ENCODE peak calls at places on chromosomes 16 and 17, in seven cellular contexts. G is esophagus squamous epithelium, N is keratinocyte, C is fibroblast of pulmonary artery, P is left ventricle myocardium inferior, T is uterus, Z is neural progenitor cell. V is an unnamed sample.

GRCh38 chr17:42873321-42873720 is 22.3 kb downstream of the AOC3 start:
- DNase-seq in P (no peak), T (no peak), C (no peak), N (no peak), Z (peak), G (no peak), V (no peak)

GRCh38 chr17:3961564-3962047 is 2.6 kb downstream of the ATP2A3 start:
- DNase-seq in Z (no peak), N (no peak), G (peak), P (no peak), C (no peak), T (no peak), V (no peak)

GRCh38 chr16:81571175-81571574 is 126.6 kb downstream of the CMIP start:
- DNase-seq in Z (no peak), C (no peak), T (no peak), N (no peak), P (no peak), G (no peak), V (no peak)

GRCh38 chr17:77783991-77784820 is 174.3 kb upstream of the TNRC6C start:
- DNase-seq in G (no peak), Z (no peak), P (no peak), T (no peak), C (no peak), N (no peak), V (peak)

GRCh38 chr16:51898872-51899271 is 648.1 kb downstream of the TOX3 start:
- DNase-seq in G (no peak), C (peak), P (no peak), Z (no peak), T (no peak), N (no peak), V (no peak)

GRCh38 chr17:82000803-82001649 is 21.7 kb downstream of the CENPX start:
- DNase-seq in G (no peak), P (no peak), N (no peak), C (no peak), Z (no peak), T (no peak), V (no peak)

GRCh38 chr17:37312137-37312923 is 63.5 kb upstream of the C17orf78 start:
- DNase-seq in N (no peak), C (no peak), Z (no peak), T (no peak), P (no peak), G (no peak), V (no peak)

GRCh38 chr17:58084317-58084981 is 1.2 kb downstream of the DYNLL2 start:
- DNase-seq in N (no peak), G (no peak), Z (peak), P (peak), C (peak), T (peak), V (peak)

GRCh38 chr17:2865228-2865627 is 69.0 kb downstream of the RAP1GAP2 start:
- DNase-seq in G (no peak), Z (no peak), N (no peak), T (no peak), P (no peak), C (no peak), V (no peak)

GRCh38 chr16:12784076-12784475 is 19.6 kb downstream of the CPPED1 start:
- DNase-seq in P (no peak), Z (no peak), C (peak), G (no peak), T (no peak), N (no peak), V (no peak)

GRCh38 chr17:37527249-37527851 is 37.7 kb downstream of the DUSP14 start:
- DNase-seq in Z (peak), P (no peak), N (no peak), C (peak), G (no peak), T (no peak), V (peak)

GRCh38 chr16:11326084-11326736 is 19.0 kb upstream of the RMI2 start:
- DNase-seq in Z (no peak), T (no peak), G (no peak), N (no peak), P (no peak), C (no peak), V (no peak)

GRCh38 chr16:56477096-56477878 is 25.9 kb downstream of the OGFOD1 start:
- DNase-seq in T (no peak), G (no peak), Z (no peak), P (no peak), N (no peak), C (peak), V (no peak)

GRCh38 chr17:41322264-41322902 is 6.9 kb upstream of the KRTAP17-1 start:
- DNase-seq in Z (peak), P (no peak), G (no peak), N (no peak), C (peak), T (no peak), V (peak)

GRCh38 chr16:54649846-54650245 is 280.8 kb upstream of the IRX5 start:
- DNase-seq in P (no peak), C (no peak), N (no peak), T (no peak), G (no peak), Z (no peak), V (no peak)

GRCh38 chr16:86631441-86631840 is 53.1 kb downstream of the FOXL1 start:
- DNase-seq in N (no peak), C (no peak), G (no peak), Z (no peak), P (no peak), T (no peak), V (no peak)
- TF ChIP-seq CTCF in N (no peak), C (no peak), G (no peak), Z (no peak), P (no peak), T (no peak), V (no peak)

GRCh38 chr16:3780570-3780969 is 63.2 kb upstream of the TRAP1 start:
- DNase-seq in Z (no peak), C (peak), P (no peak), T (no peak), G (no peak), N (no peak), V (no peak)
- TF ChIP-seq CTCF in Z (no peak), C (no peak), P (no peak), T (no peak), G (no peak), N (peak), V (no peak)

GRCh38 chr17:6276711-6277110 is 158.2 kb downstream of the AIPL1 start:
- DNase-seq in G (no peak), C (no peak), Z (peak), P (no peak), N (no peak), T (no peak), V (no peak)

GRCh38 chr17:6274310-6274709 is 160.6 kb downstream of the AIPL1 start:
- DNase-seq in C (no peak), Z (no peak), G (no peak), T (no peak), N (no peak), P (no peak), V (no peak)

DNA sequence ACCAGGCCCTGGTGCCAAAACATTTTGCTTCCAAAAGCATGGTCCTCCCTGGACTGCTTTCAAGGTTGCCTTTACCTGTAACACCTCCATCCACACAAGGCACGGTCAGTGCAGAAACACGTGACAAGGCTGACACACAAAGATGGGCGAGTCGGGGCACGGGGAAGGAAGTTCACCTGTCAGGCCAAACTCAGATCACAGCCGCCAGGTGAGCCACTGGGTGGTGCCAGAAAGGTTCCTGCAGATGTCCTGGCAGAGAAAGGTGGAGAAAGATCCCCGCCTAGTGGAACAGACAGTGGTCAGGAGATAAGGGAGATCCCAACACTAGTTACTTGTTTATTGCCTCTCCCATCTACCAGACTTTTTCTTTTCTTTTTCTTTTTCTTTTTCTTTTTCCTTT is 155.3 kb downstream of the AIPL1 start:
- DNase-seq in T (no peak), Z (peak), N (peak), C (no peak), G (no peak), P (no peak), V (no peak)
- TF ChIP-seq CTCF in T (no peak), Z (peak), N (peak), C (no peak), G (peak), P (no peak), V (no peak)

GRCh38 chr17:7416323-7416722 is 3.8 kb upstream of the SPEM1 start:
- DNase-seq in P (no peak), T (no peak), C (no peak), N (no peak), G (no peak), Z (no peak), V (no peak)
- TF ChIP-seq CTCF in P (no peak), T (no peak), C (no peak), N (peak), G (no peak), Z (no peak), V (no peak)

GRCh38 chr16:82832861-82833260 is 206.1 kb downstream of the CDH13 start:
- DNase-seq in T (no peak), G (no peak), P (no peak), N (no peak), C (peak), Z (no peak), V (no peak)
- TF ChIP-seq CTCF in T (no peak), G (no peak), P (no peak), N (no peak), C (no peak), Z (no peak), V (no peak)

GRCh38 chr16:88428616-88429386 is 24.3 kb upstream of the ZFPM1 start:
- DNase-seq in T (no peak), P (no peak), N (no peak), G (no peak), Z (no peak), C (no peak), V (no peak)
- TF ChIP-seq CTCF in T (no peak), P (no peak), N (peak), G (no peak), Z (peak), C (no peak), V (no peak)

V was measured in GM20000.